ENCODE peak calls at places on chromosomes 13 and 19, in five cellular contexts. Q is hypothalamus, O is hepatocyte, W is NCI-H1417, R is bronchial epithelial cell. Y is an unnamed sample.

GRCh38 chr13:37059136-37059847 is at the start of gene SUPT20H:
- DNase-seq in Q (peak), O (peak), R (peak), W (peak), Y (peak)

GRCh38 chr13:46571189-46571901 is 18.4 kb downstream of the LRCH1 start:
- DNase-seq in W (no peak), R (no peak), O (no peak), Q (no peak), Y (no peak)

GRCh38 chr19:13275016-13275722 is 125.0 kb downstream of the IER2 start:
- DNase-seq in R (no peak), O (no peak), W (no peak), Q (no peak), Y (no peak)

GRCh38 chr19:29805026-29805925 is 6.5 kb upstream of the CCNE1 start:
- DNase-seq in Q (no peak), O (no peak), R (no peak), W (no peak), Y (no peak)

GRCh38 chr19:3818479-3818878 is 32.3 kb upstream of the MATK start:
- DNase-seq in W (no peak), R (peak), O (no peak), Q (no peak), Y (no peak)

GRCh38 chr19:1166872-1167573 is 7.0 kb downstream of the SBNO2 start:
- DNase-seq in W (no peak), R (no peak), Q (no peak), O (no peak), Y (no peak)

GRCh38 chr13:31904941-31905824 is 126.4 kb upstream of the FRY start:
- DNase-seq in R (no peak), W (peak), Q (no peak), O (no peak), Y (no peak)

GRCh38 chr13:40961224-40961623 is 57.9 kb downstream of the ELF1 start:
- DNase-seq in O (no peak), Q (no peak), R (no peak), W (no peak), Y (no peak)

GRCh38 chr13:49082653-49083536 is 107.2 kb downstream of the FNDC3A start:
- DNase-seq in W (no peak), Q (no peak), R (peak), O (no peak), Y (no peak)

GRCh38 chr19:5397804-5398692 is 57.2 kb upstream of the ZNRF4 start:
- DNase-seq in W (peak), R (no peak), O (peak), Q (no peak), Y (peak)

GRCh38 chr13:77779461-77780272 is 82.2 kb downstream of the SLAIN1 start:
- DNase-seq in Q (no peak), R (peak), W (peak), O (peak), Y (no peak)

GRCh38 chr13:30572859-30573275 is 44.9 kb upstream of the USPL1 start:
- DNase-seq in R (peak), O (peak), W (peak), Q (no peak), Y (no peak)

GRCh38 chr19:19053508-19054314 is 10.1 kb upstream of the SLC25A42 start:
- DNase-seq in W (peak), Q (peak), O (peak), R (no peak), Y (peak)

GRCh38 chr19:41821003-41821735 is 23.3 kb downstream of the LYPD4 start:
- DNase-seq in Q (no peak), R (peak), O (peak), W (peak), Y (peak)

GRCh38 chr13:51223284-51224270 is 1.4 kb downstream of the FAM124A start:
- DNase-seq in R (no peak), Q (peak), W (no peak), O (no peak), Y (no peak)

GRCh38 chr19:8487137-8487851 is 15.1 kb downstream of the PRAM1 start:
- DNase-seq in Q (no peak), R (no peak), O (no peak), W (no peak), Y (no peak)

GRCh38 chr19:38004505-38005223 is 97.7 kb downstream of the SIPA1L3 start:
- DNase-seq in R (peak), W (peak), O (peak), Q (peak), Y (peak)

GRCh38 chr13:106373304-106373988 is 162.0 kb downstream of the EFNB2 start:
- DNase-seq in O (no peak), W (peak), R (no peak), Q (no peak), Y (no peak)

GRCh38 chr13:67299731-67300130 is 69.6 kb upstream of the PCDH9 start:
- DNase-seq in O (no peak), W (no peak), R (peak), Q (no peak), Y (no peak)

GRCh38 chr13:80055804-80056203 is 285.1 kb downstream of the SPRY2 start:
- DNase-seq in R (no peak), O (no peak), Q (no peak), W (no peak), Y (no peak)

GRCh38 chr13:78806457-78806856 is 147.5 kb upstream of the OBI1 start:
- DNase-seq in Q (no peak), W (peak), O (no peak), R (no peak), Y (no peak)

GRCh38 chr13:51765142-51765515 is 38.8 kb downstream of the DHRS12 start:
- DNase-seq in W (no peak), O (no peak), R (no peak), Q (no peak), Y (no peak)

GRCh38 chr13:50156140-50156539 is 140.9 kb downstream of the KCNRG start:
- DNase-seq in R (peak), W (no peak), O (no peak), Q (no peak), Y (no peak)

GRCh38 chr13:33193428-33193974 is 92.1 kb downstream of the STARD13 start:
- DNase-seq in R (no peak), W (no peak), Q (no peak), O (no peak), Y (no peak)

GRCh38 chr19:58570770-58571574 is 2.2 kb downstream of the MZF1 start:
- DNase-seq in W (no peak), O (peak), Q (no peak), R (no peak), Y (no peak)